ENCODE peak calls at places on chromosomes 13 and 19, in four cellular contexts. Y is colonic mucosa, B is thoracic aorta, F is brain microvascular endothelial cell. G is an unnamed sample.

GRCh38 chr13:37775871-37776270 is 93.7 kb downstream of the TRPC4 start:
- DNase-seq in B (no peak), F (no peak), Y (no peak), G (no peak)

GRCh38 chr13:114157869-114158495 is 21.1 kb upstream of the CFAP97D2 start:
- DNase-seq in Y (no peak), F (no peak), B (no peak), G (no peak)

GRCh38 chr13:32409561-32410440 is 18.1 kb downstream of the N4BP2L1 start:
- DNase-seq in F (peak; percentile 50), B (no peak), Y (no peak), G (no peak)

GRCh38 chr19:42316223-42317211 is 3.4 kb downstream of the TMEM145 start:
- DNase-seq in B (no peak), Y (no peak), F (no peak), G (no peak)

GRCh38 chr19:4849019-4849418 is 17.5 kb upstream of the TICAM1 start:
- DNase-seq in F (no peak), Y (no peak), B (no peak), G (no peak)

GRCh38 chr13:94020426-94020825 is 459.1 kb downstream of the DCT start:
- DNase-seq in Y (no peak), F (no peak), B (no peak), G (no peak)

GRCh38 chr19:55677572-55678028 is 2.6 kb downstream of the EPN1 start:
- DNase-seq in F (no peak), Y (no peak), B (no peak), G (no peak)

GRCh38 chr13:35718084-35718483 is 241.6 kb upstream of the MAB21L1 start:
- DNase-seq in Y (no peak), F (no peak), B (no peak), G (no peak)

GRCh38 chr13:51557875-51558604 is 26.2 kb upstream of the WDFY2 start:
- DNase-seq in F (peak; percentile 77), B (no peak), Y (no peak), G (no peak)

GRCh38 chr19:5480427-5480836 is 25.2 kb downstream of the ZNRF4 start:
- DNase-seq in Y (peak; percentile 27), F (no peak), B (no peak), G (no peak)

GRCh38 chr13:109273326-109273751 is 513.0 kb downstream of the IRS2 start:
- DNase-seq in Y (no peak), B (no peak), F (peak; percentile 20), G (no peak)

GRCh38 chr13:100644328-100644727 is 30.3 kb downstream of the TMTC4 start:
- DNase-seq in F (no peak), B (no peak), Y (no peak), G (no peak)

GRCh38 chr19:39297931-39298634 is 1.9 kb downstream of the IFNL1 start:
- DNase-seq in B (no peak), F (no peak), Y (no peak), G (no peak)

GRCh38 chr13:66305960-66306617 is 924.0 kb downstream of the PCDH9 start:
- DNase-seq in F (no peak), B (no peak), Y (no peak), G (no peak)

GRCh38 chr13:48231948-48232347 is 1.1 kb upstream of the ITM2B start:
- DNase-seq in Y (no peak), F (no peak), B (no peak), G (no peak)

GRCh38 chr19:38975214-38975860 is at the start of gene FBXO17:
- DNase-seq in B (no peak), F (peak; percentile 40), Y (peak; percentile 29), G (no peak)

GRCh38 chr19:47631681-47632446 is 22.9 kb downstream of the BICRA start:
- DNase-seq in F (no peak), Y (no peak), B (no peak), G (no peak)

GRCh38 chr19:3975144-3975543 is 4.2 kb upstream of the DAPK3 start:
- DNase-seq in Y (no peak), F (no peak), B (no peak), G (no peak)

GRCh38 chr19:6416658-6417405 is 7.8 kb downstream of the KHSRP start:
- DNase-seq in F (no peak), Y (no peak), B (no peak), G (no peak)

GRCh38 chr19:23957660-23958281 is 43.1 kb downstream of the ZNF726 start:
- DNase-seq in Y (no peak), F (peak; percentile 83), B (no peak), G (no peak)

GRCh38 chr19:50205681-50206138 is 2.3 kb downstream of the MYH14 start:
- DNase-seq in Y (peak; percentile 94), B (no peak), F (no peak), G (no peak)

GRCh38 chr13:30679483-30680330 is 55.6 kb upstream of the ALOX5AP start:
- DNase-seq in F (peak; percentile 37), Y (no peak), B (no peak), G (no peak)

GRCh38 chr13:57075588-57075987 is 65.1 kb upstream of the PRR20A start:
- DNase-seq in Y (no peak), F (no peak), B (no peak), G (no peak)

DNA sequence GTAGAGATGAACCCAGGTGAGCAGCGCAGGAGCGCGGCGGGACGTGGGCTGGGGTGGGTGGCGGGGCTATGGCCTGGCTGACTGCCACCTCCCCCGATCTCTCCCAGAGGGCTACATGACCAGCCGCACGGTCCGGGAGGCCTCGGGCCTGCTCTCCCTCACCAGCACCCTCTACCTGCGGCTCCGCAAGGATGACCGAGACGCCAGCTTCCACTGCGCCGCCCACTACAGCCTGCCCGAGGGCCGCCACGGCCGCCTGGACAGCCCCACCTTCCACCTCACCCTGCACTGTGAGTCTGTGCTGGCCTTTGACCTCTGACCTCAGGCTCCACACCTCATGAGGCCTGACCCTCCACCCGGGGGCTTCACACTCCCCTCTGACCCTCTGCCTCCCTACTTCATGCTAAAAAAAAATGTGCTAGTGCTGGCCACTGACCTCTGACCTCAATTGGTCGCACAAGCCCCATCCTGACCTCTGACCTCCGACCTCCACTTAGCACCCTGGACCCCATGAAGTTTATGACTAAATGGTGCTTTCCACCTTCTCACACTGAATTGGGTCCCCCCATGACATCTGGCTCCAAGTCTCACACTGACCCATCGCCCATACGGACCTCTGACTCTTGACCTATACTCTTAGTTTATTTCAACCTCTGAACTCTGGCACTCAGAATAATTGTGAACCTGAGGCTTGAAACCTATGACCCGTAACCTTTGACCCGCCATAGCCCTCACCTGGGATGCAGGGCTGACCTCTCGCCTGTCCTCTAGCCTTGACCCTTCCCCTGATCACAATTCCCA is 4.6 kb downstream of the BCAM start:
- DNase-seq in B (no peak), Y (no peak), F (no peak), G (no peak)
- TF ChIP-seq CTCF in B (no peak), Y (no peak), F (peak; percentile 24), G (no peak)

GRCh38 chr13:44141725-44142539 is 231.7 kb upstream of the SERP2 start:
- DNase-seq in Y (peak; percentile 97), F (peak; percentile 93), B (peak; percentile 91), G (peak; percentile 59)

GRCh38 chr13:44141213-44141724 is 232.4 kb upstream of the SERP2 start:
- DNase-seq in Y (peak; percentile 40), F (no peak), B (no peak), G (no peak)

GRCh38 chr13:44140146-44140545 is 233.5 kb upstream of the SERP2 start:
- DNase-seq in B (no peak), F (no peak), Y (peak; percentile 76), G (no peak)

GRCh38 chr13:44142540-44142867 is 231.1 kb upstream of the SERP2 start:
- DNase-seq in F (no peak), Y (peak; percentile 32), B (no peak), G (no peak)

DNA sequence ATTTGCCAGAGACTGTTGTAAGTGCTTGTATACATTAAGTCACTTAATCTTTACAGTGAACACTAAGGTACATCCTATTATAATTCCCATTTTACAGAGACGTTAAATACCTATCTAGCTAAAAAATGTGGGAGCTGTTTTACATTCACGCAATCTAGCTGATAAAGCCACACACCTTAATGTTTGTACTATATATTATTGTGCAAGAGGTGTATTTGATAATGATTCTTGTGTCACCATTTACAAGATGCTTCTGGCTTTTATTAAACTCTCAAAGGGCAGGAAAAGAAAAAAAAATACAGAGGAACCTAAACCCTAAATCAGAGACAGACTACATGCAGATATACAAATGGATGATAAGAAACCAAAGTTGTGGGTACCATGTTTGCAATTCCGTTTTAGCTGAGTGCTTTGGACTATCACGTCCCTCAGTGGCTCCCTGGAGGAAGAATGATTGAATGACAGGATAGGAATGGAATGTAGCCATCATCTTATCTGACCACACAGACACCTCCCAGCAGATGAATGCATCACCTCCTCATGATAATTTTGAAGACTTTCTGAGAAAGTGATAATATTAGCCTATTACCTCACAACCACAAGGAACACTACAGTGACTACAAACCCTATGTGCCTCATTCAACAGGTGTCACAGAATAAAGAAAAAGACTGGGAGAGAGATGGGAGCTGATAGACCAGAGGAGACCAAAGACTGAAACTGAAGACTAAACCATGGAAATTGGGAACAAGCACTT is 230.5 kb upstream of the SERP2 start:
- DNase-seq in B (no peak), Y (no peak), F (peak; percentile 80), G (no peak)
- H3K4me3 ChIP-seq in B (peak overlapping the region; percentile 76), Y (peak overlapping the region; percentile 39), F (peak overlapping the region; percentile 59), G (no peak overlapping the region)

DNA sequence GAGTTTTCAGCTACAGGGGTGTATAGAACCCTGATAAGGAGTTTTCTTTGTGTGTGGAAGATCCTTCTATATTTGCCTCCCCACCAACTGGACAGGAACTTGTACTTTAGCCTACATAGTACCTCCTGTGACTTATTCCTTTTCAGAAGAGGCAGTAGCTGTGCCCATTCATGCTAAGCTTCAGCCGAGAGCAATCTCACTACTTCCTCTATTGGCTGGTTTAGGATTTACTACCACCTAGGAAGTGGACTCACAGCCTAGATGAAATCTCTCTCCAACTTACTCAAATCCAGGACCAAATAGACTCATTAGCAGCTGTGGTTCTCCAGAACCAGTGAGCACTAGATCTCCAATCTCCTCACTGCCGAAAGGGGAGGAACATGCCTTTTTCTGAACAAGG is 2.3 kb upstream of the REX1BD start:
- DNase-seq in B (no peak), F (no peak), Y (no peak), G (no peak)
- TF ChIP-seq CTCF in B (no peak), F (no peak), Y (no peak), G (peak; percentile 30)

GRCh38 chr19:16889429-16889882 is 657 bp downstream of the F2RL3 start:
- DNase-seq in Y (no peak), B (no peak), F (no peak), G (no peak)

GRCh38 chr19:16889883-16890460 is 1.2 kb downstream of the F2RL3 start:
- DNase-seq in B (no peak), F (no peak), Y (no peak), G (no peak)

GRCh38 chr19:16890461-16891184 is 1.8 kb downstream of the F2RL3 start:
- DNase-seq in B (no peak), F (no peak), Y (no peak), G (no peak)

GRCh38 chr19:16887353-16888265 is 1.2 kb upstream of the F2RL3 start:
- DNase-seq in B (no peak), F (no peak), Y (no peak), G (no peak)

DNA sequence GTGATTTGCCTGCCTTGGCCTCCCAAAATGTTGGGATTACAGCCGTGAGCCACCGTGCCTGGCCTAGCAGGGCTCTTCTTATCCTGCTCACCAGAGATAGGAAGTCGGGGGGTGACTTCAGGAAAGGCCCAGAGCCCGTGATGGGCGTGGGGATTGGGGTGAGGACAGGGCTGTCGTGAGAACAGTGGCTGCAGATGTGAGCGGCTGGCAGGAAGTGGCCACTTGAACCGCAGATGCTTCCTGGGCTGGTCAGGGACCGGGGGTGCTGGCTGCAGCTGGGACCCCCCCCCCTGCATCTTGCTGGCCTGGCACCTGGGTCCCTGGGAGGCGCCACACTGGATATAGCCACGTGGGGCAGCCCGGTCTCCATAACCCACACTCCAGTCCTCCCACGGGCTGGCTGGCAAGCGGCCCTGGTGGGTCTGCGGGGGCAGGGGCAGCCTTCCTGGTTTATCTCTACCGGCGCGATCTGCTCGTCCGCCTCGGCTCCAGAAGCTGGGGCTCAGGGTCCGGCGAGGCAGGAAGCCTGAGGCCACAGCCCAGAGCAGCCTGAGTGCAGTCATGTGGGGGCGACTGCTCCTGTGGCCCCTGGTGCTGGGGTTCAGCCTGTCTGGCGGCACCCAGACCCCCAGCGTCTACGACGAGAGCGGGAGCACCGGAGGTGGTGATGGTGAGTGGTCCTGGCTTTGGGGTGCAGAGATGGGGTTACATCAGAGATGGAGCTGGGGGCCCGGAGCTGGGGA is at the start of gene F2RL3:
- DNase-seq in F (peak; percentile 40), B (no peak), Y (peak; percentile 56), G (no peak)
- H3K4me3 ChIP-seq in F (no peak within 1 kb of the TSS), B (no peak within 1 kb of the TSS), Y (peak within 1 kb of the TSS; percentile 2), G (no peak within 1 kb of the TSS)

G was measured in GM12864.